ENCODE peak calls at places on chromosomes 12 and 14, in eight cellular contexts. Y is renal cortical epithelial cell; A is activated CD4-positive, alpha-beta T cell treated with anti-CD3 and anti-CD28 coated beads, Interleukin-2, amount 10 ng/mL, durations not matched to agents 7 days and 5 days; N is anterior cingulate cortex; H is bronchial epithelial cell; E is stimulated activated CD8-positive, alpha-beta memory T cell treated with anti-CD3 and anti-CD28 coated beads, Interleukin-2, amount 100 ng/mL, for 1 hour; D is effector CD4-positive, alpha-beta T cell; O is Right ventricle myocardium superior. B is an unnamed sample.
A peak's percentile ranks its signal among the peaks of the same experiment; 100 is the strongest.

GRCh38 chr12:22333751-22334695 is 484 bp downstream of the ST8SIA1 start:
- DNase-seq in A (no peak), E (no peak), O (peak; percentile 50), D (peak; percentile 11), N (no peak), Y (no peak), H (no peak), B (no peak)

GRCh38 chr12:71589478-71589881 is 74.2 kb downstream of the ZFC3H1 start:
- DNase-seq in O (no peak), D (no peak), E (no peak), A (no peak), N (no peak), H (peak; percentile 86), Y (peak; percentile 16), B (peak; percentile 41)

GRCh38 chr12:57803317-57803893 is 15.1 kb downstream of the AVIL start:
- DNase-seq in O (peak; percentile 69), E (no peak), D (no peak), N (no peak), A (peak; percentile 51), H (peak; percentile 35), Y (peak; percentile 27), B (peak; percentile 44)

GRCh38 chr14:100341301-100342031 is 18.3 kb downstream of the SLC25A47 start:
- DNase-seq in A (no peak), O (no peak), E (no peak), N (no peak), D (no peak), Y (peak; percentile 96), H (peak; percentile 79), B (peak; percentile 89)

GRCh38 chr12:53192531-53193021 is 11.9 kb upstream of the CSAD start:
- DNase-seq in A (no peak), N (no peak), E (no peak), H (no peak), O (peak; percentile 28), Y (no peak), D (no peak), B (no peak)

GRCh38 chr14:21084988-21085853 is 13.2 kb downstream of the ZNF219 start:
- DNase-seq in A (no peak), D (no peak), Y (peak; percentile 89), N (no peak), H (peak; percentile 74), O (peak; percentile 78), E (no peak), B (peak; percentile 95)

GRCh38 chr12:50110127-50110761 is 1.8 kb upstream of the COX14 start:
- DNase-seq in E (no peak), Y (peak; percentile 48), H (no peak), N (no peak), O (peak; percentile 69), A (no peak), D (no peak), B (peak; percentile 61)

GRCh38 chr14:74706101-74706500 is 6.8 kb downstream of the AREL1 start:
- DNase-seq in O (no peak), Y (peak; percentile 70), D (no peak), E (no peak), A (no peak), N (no peak), H (no peak), B (peak; percentile 65)

GRCh38 chr12:42284876-42285275 is 41.0 kb downstream of the ZCRB1 start:
- DNase-seq in O (no peak), Y (no peak), N (no peak), D (no peak), H (peak; percentile 18), A (no peak), E (no peak), B (no peak)

GRCh38 chr14:77024171-77024627 is 4.3 kb downstream of the IRF2BPL start:
- DNase-seq in O (peak; percentile 59), H (no peak), D (peak; percentile 49), E (no peak), A (peak; percentile 85), Y (no peak), N (no peak), B (peak; percentile 83)

GRCh38 chr14:28773917-28774691 is 7.5 kb downstream of the FOXG1 start:
- DNase-seq in N (peak; percentile 78), H (no peak), E (no peak), O (no peak), A (no peak), Y (no peak), D (no peak), B (peak; percentile 25)

GRCh38 chr14:56124296-56124695 is 6.1 kb downstream of the PELI2 start:
- DNase-seq in D (no peak), N (no peak), E (no peak), H (no peak), A (no peak), Y (no peak), O (no peak), B (peak; percentile 13)

GRCh38 chr14:77923131-77923933 is 123.4 kb downstream of the ADCK1 start:
- DNase-seq in Y (no peak), O (no peak), E (no peak), D (no peak), A (no peak), N (no peak), H (no peak), B (no peak)

GRCh38 chr14:105340821-105341408 is 26.4 kb downstream of the PACS2 start:
- DNase-seq in H (no peak), O (peak; percentile 40), Y (no peak), E (no peak), A (no peak), N (no peak), D (no peak), B (no peak)

GRCh38 chr12:79844693-79845092 is 90.2 kb downstream of the PPP1R12A start:
- DNase-seq in A (no peak), N (no peak), Y (peak; percentile 83), O (no peak), H (peak; percentile 84), E (no peak), D (no peak), B (peak; percentile 91)

GRCh38 chr12:98955284-98955683 is 310.2 kb downstream of the APAF1 start:
- DNase-seq in N (no peak), D (no peak), A (no peak), E (no peak), Y (peak; percentile 5), H (peak; percentile 41), O (no peak), B (peak; percentile 36)

GRCh38 chr12:85993746-85994145 is 119.7 kb downstream of the NTS start:
- DNase-seq in H (no peak), Y (no peak), D (no peak), O (no peak), A (no peak), E (no peak), N (no peak), B (no peak)

GRCh38 chr12:49603721-49604120 is 1.7 kb downstream of the FAM186B start:
- DNase-seq in Y (no peak), O (no peak), H (no peak), N (no peak), E (no peak), D (no peak), A (no peak), B (no peak)

GRCh38 chr14:67673451-67673850 is 981 bp downstream of the VTI1B start:
- DNase-seq in D (no peak), A (no peak), Y (no peak), N (no peak), H (peak; percentile 37), E (no peak), O (no peak), B (peak; percentile 24)

B was measured in kidney tubule cell.